ENCODE peak calls at places on chromosome 22, in nine cellular contexts. X is transverse colon, B is K562, R is esophagus muscularis mucosa, W is tibial nerve, T is sigmoid colon, E is stomach, M is H1, F is upper lobe of left lung. L is an unnamed sample.

GRCh38 chr22:30280495-30280894 is 8.8 kb downstream of the CASTOR1 start:
- DNase-seq in B (no peak), F (no peak), M (no peak), W (no peak), R (no peak), X (no peak), E (no peak), T (no peak), L (no peak)

GRCh38 chr22:33474587-33474986 is 416.4 kb upstream of the SYN3 start:
- DNase-seq in E (no peak), W (no peak), R (no peak), M (no peak), X (no peak), F (no peak), B (no peak), T (no peak), L (no peak)

GRCh38 chr22:41768420-41768819 is 32.1 kb upstream of the CCDC134 start:
- DNase-seq in M (no peak), W (no peak), F (no peak), B (no peak), T (no peak), X (no peak), E (no peak), R (no peak), L (no peak)

GRCh38 chr22:38871360-38872171 is 450 bp downstream of the CBX6 start:
- DNase-seq in E (peak; percentile 25), R (no peak), W (no peak), M (no peak), T (peak; percentile 73), B (peak; percentile 28), F (peak; percentile 88), X (no peak), L (peak; percentile 19)

GRCh38 chr22:35334010-35334409 is 34.3 kb downstream of the TOM1 start:
- DNase-seq in X (no peak), B (no peak), E (no peak), R (no peak), T (no peak), W (no peak), M (no peak), F (no peak), L (no peak)

GRCh38 chr22:36737776-36738175 is 34.2 kb upstream of the CACNG2 start:
- DNase-seq in R (no peak), T (peak; percentile 65), W (no peak), X (peak; percentile 73), M (no peak), E (peak; percentile 21), B (no peak), F (peak; percentile 69), L (no peak)

GRCh38 chr22:38070250-38070921 is 13.2 kb downstream of the PICK1 start:
- DNase-seq in M (no peak), B (no peak), X (no peak), R (no peak), W (no peak), F (no peak), E (no peak), T (peak; percentile 61), L (no peak)

GRCh38 chr22:40694409-40694808 is 15.1 kb downstream of the MCHR1 start:
- DNase-seq in W (no peak), B (no peak), T (no peak), R (no peak), F (no peak), E (no peak), M (no peak), X (no peak), L (no peak)

GRCh38 chr22:27991586-27992293 is 72.7 kb upstream of the PITPNB start:
- DNase-seq in E (peak; percentile 21), R (no peak), B (no peak), T (peak; percentile 33), F (no peak), M (no peak), W (no peak), X (no peak), L (no peak)

GRCh38 chr22:39808087-39808486 is 85.5 kb downstream of the ENTHD1 start:
- DNase-seq in X (peak; percentile 53), W (no peak), B (peak; percentile 42), M (no peak), R (no peak), F (no peak), E (no peak), T (no peak), L (peak; percentile 5)

GRCh38 chr22:20815477-20816050 is 41.7 kb downstream of the SERPIND1 start:
- DNase-seq in F (no peak), E (no peak), R (no peak), M (no peak), W (no peak), B (no peak), X (no peak), T (no peak), L (no peak)

GRCh38 chr22:42389137-42389536 is 43.1 kb downstream of the NFAM1 start:
- DNase-seq in M (no peak), F (no peak), W (no peak), X (no peak), T (no peak), B (no peak), R (no peak), E (no peak), L (no peak)

GRCh38 chr22:39954584-39955055 is 5.6 kb upstream of the TMA7B start:
- DNase-seq in T (no peak), X (no peak), F (no peak), W (no peak), M (no peak), B (no peak), R (no peak), E (no peak), L (no peak)

GRCh38 chr22:39292561-39293074 is 26.8 kb downstream of the RPL3 start:
- DNase-seq in R (peak; percentile 97), E (peak; percentile 92), M (peak; percentile 62), T (peak; percentile 93), B (peak; percentile 94), F (peak; percentile 89), X (peak; percentile 80), W (peak; percentile 90), L (peak; percentile 81)

DNA sequence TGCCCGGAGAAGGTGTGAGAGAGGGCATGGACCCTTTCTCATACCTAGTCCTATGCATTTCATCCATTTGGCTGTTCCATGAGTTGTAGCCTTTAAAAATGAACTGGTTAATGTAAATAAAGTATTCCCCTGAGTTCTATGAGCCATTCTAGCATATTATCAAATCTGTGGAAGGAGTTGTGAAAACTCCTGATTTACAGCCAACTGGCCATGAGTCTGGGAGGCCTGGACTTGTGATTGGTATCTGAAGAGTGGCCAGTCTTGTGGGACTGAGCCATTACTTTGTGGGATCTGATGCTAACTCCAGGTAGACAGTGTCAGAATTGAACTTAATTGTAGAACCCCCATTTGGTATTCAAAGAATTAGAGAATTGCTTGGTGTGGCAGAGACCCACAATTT is 48.4 kb downstream of the FAM118A start:
- DNase-seq in R (no peak), W (no peak), M (no peak), F (no peak), B (no peak), X (no peak), T (no peak), E (no peak), L (no peak)
- TF ChIP-seq EP300 in R (no peak), W (no peak), M (no peak), F (no peak), B (no peak), X (no peak), T (no peak), E (no peak), L (no peak)

GRCh38 chr22:48640890-48641771 is 1186.5 kb downstream of the BRD1 start:
- DNase-seq in B (no peak), T (no peak), F (peak; percentile 45), M (no peak), X (no peak), E (no peak), R (no peak), W (no peak), L (no peak)

GRCh38 chr22:48642550-48642949 is 1185.1 kb downstream of the BRD1 start:
- DNase-seq in R (no peak), W (no peak), B (no peak), T (no peak), M (no peak), F (no peak), E (no peak), X (no peak), L (no peak)

GRCh38 chr22:48643066-48643731 is 1184.5 kb downstream of the BRD1 start:
- DNase-seq in T (no peak), R (no peak), W (no peak), F (peak; percentile 78), M (no peak), E (no peak), X (no peak), B (no peak), L (no peak)

GRCh38 chr22:48639896-48640732 is 1187.6 kb downstream of the BRD1 start:
- DNase-seq in E (no peak), R (no peak), W (no peak), T (no peak), X (no peak), F (peak; percentile 70), M (no peak), B (no peak), L (no peak)

GRCh38 chr22:48641906-48642475 is 1185.7 kb downstream of the BRD1 start:
- DNase-seq in E (no peak), X (no peak), M (no peak), W (no peak), T (no peak), R (no peak), F (peak; percentile 52), B (no peak), L (no peak)
- H3K4me1 ChIP-seq in E (no peaks in the 10 kb centered on the region), X (no peaks in the 10 kb centered on the region), M (no peaks in the 10 kb centered on the region), W (no peaks in the 10 kb centered on the region), T (no peaks in the 10 kb centered on the region), R (no peaks in the 10 kb centered on the region), F (no peaks in the 10 kb centered on the region), B (no peaks in the 10 kb centered on the region), L (no peaks in the 10 kb centered on the region)

GRCh38 chr22:49262167-49262566 is 565.5 kb downstream of the BRD1 start:
- DNase-seq in T (no peak), R (no peak), X (no peak), M (no peak), F (no peak), B (no peak), W (no peak), E (peak; percentile 17), L (no peak)

GRCh38 chr22:49263101-49263500 is 564.6 kb downstream of the BRD1 start:
- DNase-seq in E (peak; percentile 7), W (no peak), F (no peak), T (no peak), X (no peak), B (no peak), R (no peak), M (no peak), L (no peak)

GRCh38 chr22:49260681-49261580 is 566.7 kb downstream of the BRD1 start:
- DNase-seq in F (no peak), E (peak; percentile 17), W (no peak), X (no peak), T (no peak), R (no peak), M (no peak), B (no peak), L (no peak)

GRCh38 chr22:49259870-49260615 is 567.6 kb downstream of the BRD1 start:
- DNase-seq in B (no peak), E (peak; percentile 24), R (no peak), F (no peak), T (no peak), X (no peak), M (no peak), W (no peak), L (no peak)

GRCh38 chr22:49261616-49262015 is 566.1 kb downstream of the BRD1 start:
- DNase-seq in M (no peak), B (no peak), R (no peak), X (no peak), T (no peak), E (peak; percentile 13), F (no peak), W (no peak), L (no peak)
- H3K27ac ChIP-seq in M (no peak overlapping the region), B (no peak overlapping the region), R (no peak overlapping the region), X (no peak overlapping the region), T (no peak overlapping the region), E (no peak overlapping the region), F (no peak overlapping the region), W (no peak overlapping the region), L (no peak overlapping the region)

GRCh38 chr22:43848366-43849171 is 13.7 kb downstream of the SULT4A1 start:
- DNase-seq in R (no peak), W (peak; percentile 4), B (no peak), T (peak; percentile 43), F (peak; percentile 45), X (no peak), M (no peak), E (no peak), L (peak; percentile 16)
- TF ChIP-seq EP300 in R (no peak), W (no peak), B (no peak), T (no peak), F (no peak), X (no peak), M (no peak), E (no peak), L (no peak)